ENCODE peak calls at places on chromosomes 5 and 9, in four cellular contexts. K, T, E and A are unnamed samples.
A peak's percentile ranks its signal among the peaks of the same experiment; 100 is the strongest.

GRCh38 chr5:124621279-124621678 is 125.2 kb downstream of the ZNF608 start:
- DNase-seq in K (no peak), T (no peak), E (no peak), A (no peak)

GRCh38 chr5:116370886-116371285 is 203.7 kb downstream of the SEMA6A start:
- DNase-seq in K (no peak), T (no peak), E (no peak), A (no peak)

GRCh38 chr5:68229416-68229815 is 13.9 kb downstream of the PIK3R1 start:
- DNase-seq in K (no peak), T (no peak), E (no peak), A (no peak)

GRCh38 chr5:139197710-139198669 is at the start of gene SIL1:
- DNase-seq in K (peak; percentile 94), T (peak; percentile 96), E (peak; percentile 63), A (peak; percentile 86)

GRCh38 chr5:140185409-140185808 is 10.4 kb downstream of the CYSTM1 start:
- DNase-seq in K (no peak), T (no peak), E (no peak), A (no peak)

GRCh38 chr5:151719228-151719861 is 32.6 kb upstream of the SPARC start:
- DNase-seq in K (no peak), T (no peak), E (no peak), A (no peak)

GRCh38 chr9:6488395-6488794 is 75.4 kb downstream of the UHRF2 start:
- DNase-seq in K (no peak), T (no peak), E (no peak), A (no peak)

GRCh38 chr9:133115604-133116345 is 5.3 kb downstream of the RALGDS start:
- DNase-seq in K (peak; percentile 94), T (peak; percentile 39), E (peak; percentile 79), A (no peak)

GRCh38 chr9:88605500-88606172 is 70.7 kb downstream of the NXNL2 start:
- DNase-seq in K (no peak), T (no peak), E (no peak), A (no peak)

GRCh38 chr5:154945695-154946301 is 4.9 kb downstream of the MRPL22 start:
- DNase-seq in K (no peak), T (no peak), E (no peak), A (no peak)

GRCh38 chr5:137753986-137754235 is 252 bp downstream of the HNRNPA0 start:
- DNase-seq in K (no peak), T (no peak), E (no peak), A (no peak)

GRCh38 chr9:35518212-35518917 is 28.5 kb downstream of the RUSC2 start:
- DNase-seq in K (no peak), T (no peak), E (no peak), A (no peak)

GRCh38 chr5:118984602-118985001 is 3.7 kb downstream of the DTWD2 start:
- DNase-seq in K (no peak), T (no peak), E (no peak), A (no peak)

GRCh38 chr5:148205044-148205813 is 2.4 kb downstream of the SPINK6 start:
- DNase-seq in K (no peak), T (no peak), E (no peak), A (no peak)

GRCh38 chr9:125635888-125636287 is 71.1 kb downstream of the MAPKAP1 start:
- DNase-seq in K (no peak), T (no peak), E (no peak), A (no peak)

GRCh38 chr5:143037708-143038107 is 267.5 kb downstream of the ARHGAP26 start:
- DNase-seq in K (no peak), T (no peak), E (no peak), A (no peak)

GRCh38 chr5:143036146-143036927 is 266.2 kb downstream of the ARHGAP26 start:
- DNase-seq in K (no peak), T (no peak), E (no peak), A (no peak)

GRCh38 chr5:143040622-143041021 is 270.4 kb downstream of the ARHGAP26 start:
- DNase-seq in K (no peak), T (no peak), E (no peak), A (peak; percentile 13)

GRCh38 chr5:143033535-143034260 is 263.5 kb downstream of the ARHGAP26 start:
- DNase-seq in K (no peak), T (no peak), E (no peak), A (no peak)

DNA sequence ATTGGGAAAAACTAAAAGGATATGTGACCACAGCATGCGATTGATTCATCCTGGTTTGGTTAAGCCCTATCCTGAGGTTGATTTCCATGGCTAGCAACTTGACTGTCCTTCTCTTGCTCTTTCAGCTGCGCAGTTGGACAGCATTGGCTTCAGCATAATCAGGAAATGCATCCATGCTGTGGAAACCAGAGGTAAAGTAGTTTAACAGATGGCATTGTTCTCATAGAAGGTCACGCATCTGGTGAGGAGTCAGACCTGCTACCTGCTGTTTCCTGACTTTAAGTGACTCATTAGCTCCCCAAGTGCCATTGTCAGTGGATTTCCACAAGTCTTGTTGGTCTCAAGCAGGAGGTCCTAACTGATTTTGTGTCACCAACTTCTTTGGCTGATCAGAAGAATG is 266.9 kb downstream of the ARHGAP26 start:
- DNase-seq in K (no peak), T (no peak), E (no peak), A (no peak)
- TF ChIP-seq SPI1 in K (no peak), T (no peak), E (no peak), A (no peak)

GRCh38 chr5:132056610-132057497 is 3.6 kb upstream of the IL3 start:
- DNase-seq in K (peak; percentile 6), T (no peak), E (no peak), A (no peak)
- TF ChIP-seq SPI1 in K (no peak), T (no peak), E (no peak), A (no peak)

GRCh38 chr5:90555666-90556065 is 2.9 kb upstream of the ADGRV1 start:
- DNase-seq in K (no peak), T (no peak), E (no peak), A (no peak)

GRCh38 chr5:90551376-90551775 is 7.2 kb upstream of the ADGRV1 start:
- DNase-seq in K (no peak), T (no peak), E (no peak), A (no peak)

GRCh38 chr5:90553711-90554110 is 4.9 kb upstream of the ADGRV1 start:
- DNase-seq in K (no peak), T (no peak), E (no peak), A (no peak)

GRCh38 chr5:90557391-90557790 is 1.2 kb upstream of the ADGRV1 start:
- DNase-seq in K (no peak), T (no peak), E (no peak), A (no peak)

GRCh38 chr5:90554358-90555006 is 4.1 kb upstream of the ADGRV1 start:
- DNase-seq in K (no peak), T (no peak), E (no peak), A (no peak)
- TF ChIP-seq SPI1 in K (peak; percentile 39), T (no peak), E (no peak), A (no peak)

GRCh38 chr5:89199306-89199705 is 316.3 kb upstream of the MEF2C start:
- DNase-seq in K (no peak), T (no peak), E (no peak), A (no peak)
- TF ChIP-seq SPI1 in K (no peak), T (no peak), E (no peak), A (no peak)

GRCh38 chr5:54531536-54531935 is 14.0 kb downstream of the SNX18 start:
- DNase-seq in K (no peak), T (no peak), E (no peak), A (no peak)

GRCh38 chr5:54535149-54535844 is 17.7 kb downstream of the SNX18 start:
- DNase-seq in K (no peak), T (no peak), E (no peak), A (no peak)

GRCh38 chr5:54533541-54534179 is 16.1 kb downstream of the SNX18 start:
- DNase-seq in K (no peak), T (no peak), E (no peak), A (no peak)

GRCh38 chr5:54537720-54538119 is 20.2 kb downstream of the SNX18 start:
- DNase-seq in K (no peak), T (no peak), E (no peak), A (no peak)

GRCh38 chr5:54534306-54534705 is 16.7 kb downstream of the SNX18 start:
- DNase-seq in K (no peak), T (no peak), E (no peak), A (no peak)
- TF ChIP-seq SPI1 in K (no peak), T (no peak), E (no peak), A (no peak)

DNA sequence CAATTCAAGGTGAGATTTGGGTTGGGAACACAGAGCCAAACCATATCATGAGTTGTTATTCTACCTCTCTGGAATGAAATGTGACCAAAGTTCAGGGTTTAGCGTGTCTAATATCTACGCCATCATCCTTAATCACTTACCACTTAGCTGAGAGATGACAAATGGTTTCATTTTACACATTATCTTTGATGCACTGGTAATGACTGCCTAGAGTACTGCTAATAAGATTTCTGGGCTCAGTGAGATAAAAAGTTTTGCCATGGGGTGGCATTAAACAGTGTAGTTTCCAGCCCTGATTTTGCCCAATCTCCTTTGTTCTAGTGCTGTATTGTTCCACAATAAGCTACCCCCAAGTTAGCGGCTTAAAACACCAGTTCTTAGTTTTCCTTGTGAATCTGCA is 367.2 kb downstream of the MLLT3 start:
- DNase-seq in K (no peak), T (no peak), E (no peak), A (no peak)
- TF ChIP-seq SPI1 in K (no peak), T (no peak), E (no peak), A (no peak)

DNA sequence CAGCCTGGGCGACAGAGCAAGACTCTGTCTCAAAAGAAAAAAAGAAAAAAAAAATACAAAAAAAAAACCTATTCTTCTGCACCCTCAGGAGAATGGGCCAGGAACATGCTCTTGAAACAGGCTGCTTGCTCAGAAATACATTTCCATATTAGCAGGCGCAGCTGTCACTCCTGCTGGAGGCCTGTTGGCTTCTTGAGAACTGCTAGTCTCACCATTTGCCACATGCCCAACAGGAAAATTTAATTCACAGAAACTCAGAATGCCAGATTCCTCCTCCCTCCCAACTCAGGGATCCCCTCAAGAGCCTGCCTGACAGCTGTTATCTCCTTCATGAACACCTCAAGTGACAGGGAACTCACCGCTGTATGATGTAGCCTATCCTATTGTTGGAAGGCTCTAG is 63.8 kb downstream of the THBS4 start:
- DNase-seq in K (no peak), T (no peak), E (no peak), A (no peak)
- TF ChIP-seq SPI1 in K (no peak), T (no peak), E (no peak), A (no peak)

DNA sequence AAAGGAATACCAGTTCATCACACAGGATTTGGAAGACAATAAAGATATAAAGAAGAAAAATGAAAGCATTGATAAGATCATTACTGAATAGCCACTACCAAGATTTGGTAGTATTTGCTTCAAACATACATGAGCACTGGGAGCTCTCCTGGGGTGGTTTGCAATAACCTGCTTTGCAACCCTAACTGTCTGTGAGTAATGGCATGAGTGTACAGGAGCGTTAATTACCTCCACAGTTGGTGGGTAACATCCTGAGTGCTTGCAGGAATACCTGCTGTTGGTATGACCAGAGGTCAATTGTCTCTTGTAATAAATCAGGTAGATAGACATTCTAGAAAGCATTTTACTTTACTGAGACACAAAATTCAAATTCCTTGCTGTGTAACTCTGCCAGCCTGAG is 151.0 kb upstream of the ADCY2 start:
- DNase-seq in K (no peak), T (no peak), E (no peak), A (no peak)
- TF ChIP-seq SPI1 in K (no peak), T (no peak), E (no peak), A (no peak)

DNA sequence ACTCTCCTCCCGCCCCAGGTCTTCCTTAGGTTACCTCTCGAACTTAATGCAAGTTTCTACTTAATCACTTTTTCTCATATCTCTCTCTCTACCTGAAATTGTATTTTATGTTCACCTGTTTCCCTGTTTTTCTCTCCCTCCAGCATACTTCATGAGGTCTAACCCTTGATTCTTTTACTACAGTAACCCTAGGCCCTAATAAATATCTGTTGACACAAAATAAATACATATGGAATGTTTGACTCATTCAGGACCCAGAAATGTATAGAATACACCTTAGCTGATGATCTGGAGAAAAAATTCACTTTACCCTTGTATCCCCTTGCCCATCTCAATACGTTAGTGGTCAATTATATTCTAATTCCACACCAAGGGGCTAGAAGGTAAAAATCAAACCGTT is 250.9 kb upstream of the PTGER4 start:
- DNase-seq in K (no peak), T (no peak), E (no peak), A (no peak)
- TF ChIP-seq SPI1 in K (no peak), T (no peak), E (no peak), A (no peak)